ENCODE peak calls at places on chromosome 21, in four cellular contexts. K is gastrocnemius medialis, W is ovary, Z is IMR-90. A is an unnamed sample.

GRCh38 chr21:30695956-30696355 is 22.6 kb downstream of the KRTAP21-3 start:
- DNase-seq in K (no peak), W (no peak), Z (no peak), A (no peak)

GRCh38 chr21:38268859-38269566 is 12.2 kb downstream of the KCNJ15 start:
- DNase-seq in K (no peak), W (no peak), Z (no peak), A (no peak)

GRCh38 chr21:38072489-38072888 is 156.2 kb upstream of the KCNJ6 start:
- DNase-seq in K (no peak), W (no peak), Z (no peak), A (no peak)

GRCh38 chr21:38312822-38313221 is 56.0 kb downstream of the KCNJ15 start:
- DNase-seq in K (no peak), W (no peak), Z (no peak), A (no peak)

GRCh38 chr21:25565272-25566199 is 41.7 kb downstream of the MRPL39 start:
- DNase-seq in K (no peak), W (no peak), Z (no peak), A (no peak)

GRCh38 chr21:28982637-28983036 is 10.0 kb downstream of the LTN1 start:
- DNase-seq in K (no peak), W (no peak), Z (no peak), A (no peak)

GRCh38 chr21:16258834-16259611 is 529.2 kb downstream of the USP25 start:
- DNase-seq in K (peak; percentile 27), W (no peak), Z (no peak), A (no peak)

GRCh38 chr21:30646904-30647303 is 4.2 kb downstream of the KRTAP20-3 start:
- DNase-seq in K (no peak), W (no peak), Z (no peak), A (no peak)

GRCh38 chr21:39562791-39563770 is 49.7 kb upstream of the B3GALT5 start:
- DNase-seq in K (no peak), W (no peak), Z (no peak), A (no peak)

GRCh38 chr21:14120091-14120734 is 90.5 kb downstream of the LIPI start:
- DNase-seq in K (no peak), W (no peak), Z (peak; percentile 8), A (no peak)

GRCh38 chr21:41929248-41929647 is 24.6 kb downstream of the C2CD2 start:
- DNase-seq in K (no peak), W (no peak), Z (no peak), A (no peak)
- H3K4me1 ChIP-seq in K (peaks cover 18% of the 10 kb centered on the region), W (peaks cover 32% of the 10 kb centered on the region), Z (peaks cover 26% of the 10 kb centered on the region), A (peaks cover 6% of the 10 kb centered on the region)

GRCh38 chr21:41367598-41368360 is 6.0 kb downstream of the MX2 start:
- DNase-seq in K (no peak), W (no peak), Z (no peak), A (no peak)

GRCh38 chr21:41370840-41371697 is 9.2 kb downstream of the MX2 start:
- DNase-seq in K (no peak), W (no peak), Z (no peak), A (peak; percentile 8)

GRCh38 chr21:41368361-41369104 is 6.7 kb downstream of the MX2 start:
- DNase-seq in K (no peak), W (no peak), Z (no peak), A (no peak)

GRCh38 chr21:41369915-41370839 is 8.3 kb downstream of the MX2 start:
- DNase-seq in K (no peak), W (no peak), Z (no peak), A (peak; percentile 11)

GRCh38 chr21:41369105-41369914 is 7.5 kb downstream of the MX2 start:
- DNase-seq in K (no peak), W (peak; percentile 20), Z (no peak), A (peak; percentile 31)
- H3K4me3 ChIP-seq in K (peak overlapping the region; percentile 54), W (peak overlapping the region; percentile 3), Z (no peak overlapping the region), A (peak overlapping the region; percentile 4)

GRCh38 chr21:41444703-41445464 is 18.8 kb downstream of the MX1 start:
- DNase-seq in K (no peak), W (no peak), Z (no peak), A (no peak)

GRCh38 chr21:41446571-41446970 is 20.5 kb downstream of the MX1 start:
- DNase-seq in K (no peak), W (no peak), Z (no peak), A (no peak)

GRCh38 chr21:41443562-41443961 is 17.5 kb downstream of the MX1 start:
- DNase-seq in K (no peak), W (no peak), Z (no peak), A (no peak)

GRCh38 chr21:41447356-41447755 is 21.3 kb downstream of the MX1 start:
- DNase-seq in K (no peak), W (no peak), Z (no peak), A (no peak)

DNA sequence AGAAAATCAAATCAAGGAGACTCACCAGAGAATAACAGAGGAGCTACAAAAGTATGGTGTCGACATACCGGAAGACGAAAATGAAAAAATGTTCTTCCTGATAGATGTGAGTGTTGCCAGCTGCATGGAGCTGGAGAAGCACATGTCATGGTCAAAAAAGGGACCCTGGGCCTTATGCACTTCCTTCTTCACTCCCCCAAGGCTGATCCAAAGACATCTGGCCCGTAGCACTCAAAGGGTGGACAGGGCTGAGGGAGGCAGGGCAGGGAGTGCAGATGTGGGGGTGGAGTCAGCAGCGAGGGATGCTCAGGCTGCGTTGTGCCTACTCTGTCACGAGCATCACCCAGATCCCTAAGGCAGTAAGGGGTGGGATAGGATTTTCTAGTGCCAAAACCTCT is 19.4 kb downstream of the MX1 start:
- DNase-seq in K (no peak), W (no peak), Z (no peak), A (no peak)
- TF ChIP-seq POLR2A in K (no peak), W (no peak), Z (no peak), A (no peak)

GRCh38 chr21:33236013-33236686 is 6.4 kb downstream of the IFNAR2 start:
- DNase-seq in K (no peak), W (no peak), Z (no peak), A (no peak)
- H3K4me1 ChIP-seq in K (peaks cover 48% of the 10 kb centered on the region), W (peaks cover 2% of the 10 kb centered on the region), Z (peaks cover 6% of the 10 kb centered on the region), A (no peaks in the 10 kb centered on the region)

GRCh38 chr21:45983981-45984551 is 2.5 kb downstream of the COL6A1 start:
- DNase-seq in K (no peak), W (peak; percentile 60), Z (no peak), A (peak; percentile 71)
- H3K4me3 ChIP-seq in K (no peak overlapping the region), W (peak overlapping the region; percentile 99), Z (peak overlapping the region; percentile 95), A (peak overlapping the region; percentile 92)

A was measured in uterus.